ENCODE peak calls at places on chromosomes 4 and X, in six cellular contexts. W is lower lobe of right lung, Y is MM.1S, D is psoas muscle, X is IMR-90, G is AG09309. Z is an unnamed sample.

GRCh38 chr4:47209833-47210232 is 178.5 kb downstream of the GABRB1 start:
- DNase-seq in D (no peak), Y (no peak), G (peak; percentile 34), W (no peak), X (peak; percentile 90), Z (no peak)

GRCh38 chr4:173264245-173264959 is 69.8 kb downstream of the HMGB2 start:
- DNase-seq in D (no peak), Y (peak; percentile 90), W (no peak), G (no peak), X (peak; percentile 78), Z (no peak)

GRCh38 chrX:16719334-16720084 is at the start of gene SYAP1:
- DNase-seq in Y (peak; percentile 92), G (peak; percentile 93), X (peak; percentile 99), D (peak; percentile 99), W (peak; percentile 94), Z (peak; percentile 99)

GRCh38 chr4:165191814-165192499 is 15.4 kb upstream of the KLHL2 start:
- DNase-seq in Y (no peak), W (no peak), X (no peak), G (no peak), D (no peak), Z (no peak)

GRCh38 chr4:170872794-170873193 is 783.0 kb upstream of the AADAT start:
- DNase-seq in D (no peak), X (no peak), G (no peak), Y (no peak), W (no peak), Z (no peak)

GRCh38 chrX:13219990-13220764 is 99.7 kb downstream of the ATXN3L start:
- DNase-seq in G (no peak), X (peak; percentile 62), Y (no peak), D (no peak), W (no peak), Z (no peak)

GRCh38 chr4:108369035-108369655 is 200.4 kb upstream of the LEF1 start:
- DNase-seq in W (no peak), Y (no peak), D (no peak), G (no peak), X (no peak), Z (no peak)

GRCh38 chr4:138542191-138542771 is 300.1 kb upstream of the SLC7A11 start:
- DNase-seq in G (no peak), D (no peak), X (peak; percentile 20), Y (no peak), W (no peak), Z (no peak)

GRCh38 chr4:188714907-188715306 is 575.7 kb downstream of the TRIML1 start:
- DNase-seq in Y (no peak), D (no peak), X (peak; percentile 83), G (peak; percentile 81), W (no peak), Z (no peak)

GRCh38 chr4:169418846-169419245 is 148.1 kb upstream of the SH3RF1 start:
- DNase-seq in Y (no peak), X (peak; percentile 12), D (no peak), G (no peak), W (no peak), Z (no peak)

DNA sequence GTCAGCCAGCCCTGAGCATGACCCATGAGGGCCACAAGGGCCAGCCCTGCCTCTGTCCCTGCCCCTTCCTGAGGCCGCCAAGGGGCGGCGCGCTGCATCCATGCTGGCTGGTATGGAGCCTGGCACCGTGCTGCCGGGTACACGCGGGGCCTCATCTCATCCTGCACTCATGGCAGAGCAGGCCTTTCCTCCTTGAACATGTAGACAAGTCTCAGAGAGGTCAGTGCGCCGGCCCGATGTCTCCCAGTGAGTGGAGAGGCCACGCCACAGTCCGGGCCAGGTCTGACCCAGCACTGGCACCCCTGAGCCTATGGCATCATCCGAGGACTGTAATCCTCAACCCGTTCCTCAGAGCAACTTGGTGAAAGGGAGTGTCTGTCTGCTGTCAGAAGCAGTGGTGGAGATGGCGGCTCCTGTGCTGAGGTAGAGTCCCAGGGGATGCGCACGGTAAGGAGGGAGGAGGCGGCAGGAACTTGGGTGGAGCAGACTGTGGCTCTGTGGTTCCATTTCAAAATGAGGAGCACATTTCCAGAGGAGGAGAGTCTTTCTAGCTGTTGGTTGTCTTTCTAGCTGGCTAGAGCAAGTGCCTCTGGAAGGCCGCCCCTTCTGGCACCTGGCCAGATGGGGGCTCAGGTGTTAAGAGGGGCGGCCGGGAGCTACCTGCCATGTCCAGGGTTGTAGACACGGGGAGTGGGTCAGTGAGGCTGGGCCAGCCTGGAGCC is 32.8 kb downstream of the TRMT44 start:
- DNase-seq in D (no peak), W (no peak), Y (no peak), G (no peak), X (no peak), Z (no peak)
- TF ChIP-seq CTCF in D (no peak), W (no peak), Y (no peak), G (no peak), X (peak; percentile 44), Z (no peak)

DNA sequence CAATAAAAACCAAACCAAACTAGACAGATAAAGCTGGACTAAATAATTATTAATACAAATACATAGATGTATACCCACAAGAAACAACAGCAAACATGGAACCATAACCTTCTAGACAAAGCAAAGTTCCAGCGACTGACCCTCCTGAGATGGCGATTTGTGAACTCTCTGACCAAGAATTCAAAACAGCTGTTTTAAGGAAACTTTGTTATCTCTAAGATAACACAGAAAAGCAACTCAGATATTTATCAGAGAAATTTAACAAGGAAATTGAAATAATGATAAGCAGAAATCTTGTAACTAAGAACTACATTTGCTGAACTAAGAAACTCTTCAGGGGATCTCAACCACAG is 23.4 kb upstream of the MTHFD2L start:
- DNase-seq in G (no peak), W (no peak), D (no peak), Y (no peak), X (no peak), Z (no peak)
- TF ChIP-seq CTCF in G (no peak), W (no peak), D (no peak), Y (no peak), X (no peak), Z (no peak)

DNA sequence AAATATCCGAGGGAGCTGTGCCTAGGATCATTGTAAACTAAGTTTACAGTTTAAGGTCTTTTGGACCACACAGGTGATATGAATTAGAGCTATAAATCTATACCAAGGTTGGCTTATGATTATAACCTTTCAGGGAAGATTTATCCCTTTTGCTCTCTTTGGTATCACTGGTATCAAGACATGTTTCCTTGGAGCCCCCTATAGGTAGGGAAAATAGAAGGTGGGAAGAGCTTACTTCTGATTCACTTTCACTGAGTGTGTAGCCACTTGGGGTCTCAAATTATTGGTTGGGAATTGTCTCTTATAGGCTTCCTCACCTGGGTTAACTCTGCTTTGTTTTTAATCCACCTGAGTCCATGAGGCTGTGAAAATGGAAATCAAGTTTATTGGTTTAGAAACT is 262.1 kb upstream of the NR3C2 start:
- DNase-seq in D (no peak), G (no peak), W (no peak), Y (no peak), X (no peak), Z (no peak)
- TF ChIP-seq CTCF in D (no peak), G (no peak), W (no peak), Y (no peak), X (no peak), Z (no peak)

GRCh38 chr4:21327976-21328700 is 620.4 kb downstream of the KCNIP4 start:
- DNase-seq in G (no peak), W (no peak), Y (no peak), X (no peak), D (no peak), Z (no peak)
- TF ChIP-seq CTCF in G (no peak), W (no peak), Y (no peak), X (no peak), D (no peak), Z (no peak)